ENCODE peak calls at places on chromosomes 2 and 18, in eight cellular contexts. Q, S, Y, X, A, H, O and L are unnamed samples.

GRCh38 chr2:241639385-241639784 is 1.9 kb downstream of the ATG4B start:
- DNase-seq in X (no peak), Y (no peak), O (no peak), H (no peak), Q (no peak), S (no peak), A (no peak), L (no peak)

GRCh38 chr2:205706769-205707375 is 24.6 kb downstream of the NRP2 start:
- DNase-seq in O (no peak), S (peak), Q (no peak), H (peak), X (peak), Y (no peak), A (no peak), L (no peak)

GRCh38 chr2:24886640-24887324 is 33.3 kb downstream of the ADCY3 start:
- DNase-seq in X (no peak), Q (no peak), H (no peak), Y (no peak), O (no peak), A (no peak), S (no peak), L (no peak)

GRCh38 chr2:45406626-45407025 is 204.4 kb downstream of the SRBD1 start:
- DNase-seq in A (no peak), O (no peak), X (peak), Q (no peak), H (no peak), S (no peak), Y (no peak), L (no peak)

GRCh38 chr18:55585586-55586521 is 2.1 kb downstream of the TCF4 start:
- DNase-seq in Y (no peak), X (no peak), H (peak), S (no peak), A (no peak), O (no peak), Q (no peak), L (no peak)

GRCh38 chr2:134002921-134003320 is 251.0 kb upstream of the MGAT5 start:
- DNase-seq in Q (no peak), X (no peak), S (no peak), H (no peak), O (no peak), A (no peak), Y (no peak), L (no peak)

GRCh38 chr2:15082105-15083058 is 449.9 kb downstream of the LRATD1 start:
- DNase-seq in S (no peak), O (no peak), A (no peak), Y (no peak), X (no peak), Q (no peak), H (no peak), L (no peak)

GRCh38 chr2:173653427-173653795 is 298.7 kb downstream of the CDCA7 start:
- DNase-seq in A (no peak), Y (no peak), O (no peak), Q (no peak), H (no peak), S (no peak), X (peak), L (no peak)

GRCh38 chr2:189076572-189076971 is 102.4 kb downstream of the COL3A1 start:
- DNase-seq in S (no peak), O (no peak), H (no peak), X (no peak), Q (no peak), A (no peak), Y (no peak), L (no peak)

GRCh38 chr2:5175231-5175630 is 517.0 kb upstream of the SOX11 start:
- DNase-seq in A (no peak), Y (no peak), H (no peak), O (no peak), Q (no peak), X (no peak), S (no peak), L (no peak)

GRCh38 chr2:73285162-73285739 is 973 bp upstream of the FBXO41 start:
- DNase-seq in O (no peak), Q (no peak), Y (no peak), X (no peak), S (no peak), A (no peak), H (peak), L (no peak)

GRCh38 chr18:12008181-12008767 is 27.0 kb downstream of the IMPA2 start:
- DNase-seq in H (no peak), O (no peak), S (no peak), X (no peak), Q (no peak), Y (no peak), A (no peak), L (no peak)

GRCh38 chr2:65045651-65046050 is 10.6 kb upstream of the CEP68 start:
- DNase-seq in A (no peak), Y (no peak), Q (no peak), O (no peak), X (no peak), S (no peak), H (no peak), L (no peak)

GRCh38 chr2:45833968-45834344 is 182.5 kb downstream of the PRKCE start:
- DNase-seq in O (no peak), S (no peak), A (no peak), X (no peak), H (peak), Q (no peak), Y (no peak), L (no peak)

GRCh38 chr18:35436076-35436649 is 59.0 kb upstream of the ZNF396 start:
- DNase-seq in S (no peak), A (no peak), Q (no peak), H (no peak), X (no peak), O (no peak), Y (no peak), L (no peak)

GRCh38 chr2:114821055-114821454 is 378.6 kb downstream of the DPP10 start:
- DNase-seq in S (no peak), X (no peak), Q (no peak), O (no peak), A (no peak), H (no peak), Y (no peak), L (no peak)

GRCh38 chr2:118913805-118914645 is 28.0 kb upstream of the MARCO start:
- DNase-seq in A (no peak), Q (no peak), Y (no peak), X (no peak), H (no peak), S (no peak), O (no peak), L (no peak)